ENCODE peak calls at places on chromosomes 3 and 15, in seven cellular contexts. I is IMR-90, Y is mesenchymal stem cell, L is neuronal stem cell, A is H9, K is H1, P is trophoblast cell. S is an unnamed sample.

GRCh38 chr3:160739079-160739478 is 17.0 kb upstream of the PPM1L start:
- DNase-seq in I (no peak), Y (no peak), L (no peak), A (no peak), K (no peak), P (no peak), S (no peak)

GRCh38 chr15:50181983-50182232 is at the start of gene SLC27A2:
- DNase-seq in I (peak; percentile 4), Y (no peak), L (peak; percentile 33), A (peak; percentile 80), K (no peak), P (no peak), S (peak; percentile 56)

GRCh38 chr15:34161329-34161953 is 48.5 kb downstream of the KATNBL1 start:
- DNase-seq in I (peak; percentile 11), Y (no peak), L (no peak), A (peak; percentile 36), K (no peak), P (peak; percentile 53), S (peak; percentile 10)

GRCh38 chr15:67066041-67067021 is 929 bp downstream of the SMAD3 start:
- DNase-seq in I (peak; percentile 28), Y (no peak), L (peak; percentile 58), A (no peak), K (no peak), P (no peak), S (peak; percentile 55)

GRCh38 chr15:86040360-86041095 is 39.1 kb upstream of the AGBL1 start:
- DNase-seq in I (no peak), Y (no peak), L (no peak), A (peak; percentile 66), K (peak; percentile 54), P (no peak), S (peak; percentile 15)

GRCh38 chr3:150956376-150956775 is 16.2 kb downstream of the CLRN1 start:
- DNase-seq in I (peak; percentile 42), Y (peak; percentile 31), L (no peak), A (no peak), K (no peak), P (peak; percentile 46), S (peak; percentile 61)

GRCh38 chr3:197186887-197187588 is 111.4 kb downstream of the DLG1 start:
- DNase-seq in I (peak; percentile 66), Y (peak; percentile 71), L (peak; percentile 53), A (no peak), K (no peak), P (peak; percentile 42), S (peak; percentile 73)

GRCh38 chr3:30915782-30916181 is 21.3 kb upstream of the GADL1 start:
- DNase-seq in I (no peak), Y (peak; percentile 17), L (no peak), A (no peak), K (no peak), P (no peak), S (no peak)

GRCh38 chr15:79990997-79991334 is 20.0 kb upstream of the BCL2A1 start:
- DNase-seq in I (no peak), Y (no peak), L (no peak), A (no peak), K (no peak), P (no peak), S (no peak)

GRCh38 chr3:104696470-104696869 is 670.2 kb upstream of the ALCAM start:
- DNase-seq in I (no peak), Y (no peak), L (no peak), A (peak; percentile 66), K (no peak), P (no peak), S (no peak)

GRCh38 chr15:80019168-80019745 is 40.2 kb upstream of the ZFAND6 start:
- DNase-seq in I (no peak), Y (no peak), L (no peak), A (no peak), K (no peak), P (no peak), S (no peak)

GRCh38 chr15:78638658-78639314 is 2.2 kb downstream of the CHRNB4 start:
- DNase-seq in I (peak; percentile 19), Y (peak; percentile 60), L (peak; percentile 77), A (peak; percentile 82), K (peak; percentile 92), P (peak; percentile 35), S (peak; percentile 84)

GRCh38 chr3:55591893-55592292 is 104.8 kb upstream of the WNT5A start:
- DNase-seq in I (peak; percentile 38), Y (no peak), L (no peak), A (no peak), K (no peak), P (no peak), S (no peak)

GRCh38 chr3:59978979-59979378 is 929.2 kb upstream of the CFAP20DC start:
- DNase-seq in I (no peak), Y (no peak), L (no peak), A (no peak), K (no peak), P (no peak), S (no peak)

GRCh38 chr15:76199106-76200082 is 111.9 kb downstream of the ETFA start:
- DNase-seq in I (peak; percentile 79), Y (peak; percentile 66), L (no peak), A (no peak), K (no peak), P (no peak), S (no peak)

GRCh38 chr15:83913034-83913632 is 259.2 kb downstream of the ADAMTSL3 start:
- DNase-seq in I (no peak), Y (no peak), L (no peak), A (no peak), K (no peak), P (no peak), S (no peak)

GRCh38 chr15:67512140-67512539 is 8.8 kb upstream of the C15orf61 start:
- DNase-seq in I (no peak), Y (no peak), L (no peak), A (no peak), K (no peak), P (no peak), S (no peak)

GRCh38 chr3:111715911-111716523 is 120.9 kb upstream of the ZBED2 start:
- DNase-seq in I (peak; percentile 45), Y (peak; percentile 46), L (no peak), A (no peak), K (peak; percentile 59), P (peak; percentile 30), S (peak; percentile 42)

GRCh38 chr3:118884748-118885206 is 149.9 kb downstream of the IGSF11 start:
- DNase-seq in I (peak; percentile 33), Y (peak; percentile 42), L (peak; percentile 42), A (peak; percentile 57), K (peak; percentile 79), P (peak; percentile 53), S (peak; percentile 48)

GRCh38 chr3:42666577-42666998 is 13.1 kb downstream of the ZBTB47 start:
- DNase-seq in I (no peak), Y (no peak), L (no peak), A (no peak), K (no peak), P (no peak), S (no peak)

GRCh38 chr15:39360417-39360816 is 220.5 kb upstream of the THBS1 start:
- DNase-seq in I (no peak), Y (no peak), L (no peak), A (no peak), K (no peak), P (no peak), S (no peak)
- H3K23ac ChIP-seq in I (no peak overlapping the region), Y (no peak overlapping the region), L (no peak overlapping the region), A (no peak overlapping the region), K (no peak overlapping the region), P (no peak overlapping the region), S (no peak overlapping the region)

GRCh38 chr15:99762288-99762687 is 29.1 kb upstream of the LYSMD4 start:
- DNase-seq in I (no peak), Y (no peak), L (no peak), A (no peak), K (no peak), P (no peak), S (no peak)

GRCh38 chr15:99764521-99764920 is 31.3 kb upstream of the LYSMD4 start:
- DNase-seq in I (no peak), Y (no peak), L (no peak), A (no peak), K (no peak), P (no peak), S (no peak)

GRCh38 chr15:99763827-99764226 is 30.6 kb upstream of the LYSMD4 start:
- DNase-seq in I (no peak), Y (no peak), L (no peak), A (no peak), K (no peak), P (no peak), S (no peak)
- H2BK5ac ChIP-seq in I (no peak overlapping the region), Y (no peak overlapping the region), L (no peak overlapping the region), A (no peak overlapping the region), K (no peak overlapping the region), P (no peak overlapping the region), S (no peak overlapping the region)

DNA sequence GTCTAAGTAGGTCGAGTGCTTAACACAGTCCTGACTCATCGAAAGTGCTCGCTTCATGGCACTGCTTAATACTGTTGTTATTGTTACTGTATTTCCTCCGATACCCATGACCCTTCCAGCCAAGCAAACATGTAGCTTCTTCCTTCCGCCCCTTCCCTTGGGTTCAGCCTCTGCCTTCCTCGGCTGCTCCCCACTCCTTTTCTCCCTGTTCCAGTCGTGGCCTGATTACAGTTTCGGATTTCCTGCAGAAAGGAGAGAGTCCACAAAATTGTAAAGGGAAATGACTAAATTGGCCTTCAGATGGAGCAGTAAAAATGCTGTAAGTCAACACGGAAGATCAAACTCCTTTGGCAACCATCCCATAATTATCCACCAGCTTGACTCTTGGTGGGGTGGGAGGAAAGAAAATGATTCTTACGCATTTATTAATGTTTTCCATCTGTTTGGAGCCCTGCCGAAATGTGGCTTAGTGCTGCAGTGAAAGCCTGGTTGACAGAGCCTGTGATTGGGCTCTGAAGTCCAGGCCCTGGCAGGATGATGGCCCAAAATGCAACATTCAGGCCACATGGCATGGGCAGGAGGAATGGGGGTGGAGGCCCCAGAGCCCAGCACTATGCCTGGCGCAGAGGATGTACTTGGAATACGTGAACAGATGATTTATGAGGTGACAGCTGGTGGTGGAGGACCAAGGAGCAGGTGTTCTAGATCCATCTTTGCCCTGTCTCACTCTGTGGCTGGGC is 37.6 kb downstream of the FAM3D start:
- DNase-seq in I (peak; percentile 97), Y (no peak), L (no peak), A (no peak), K (no peak), P (no peak), S (no peak)
- H3K23ac ChIP-seq in I (peak overlapping the region; percentile 75), Y (no peak overlapping the region), L (no peak overlapping the region), A (no peak overlapping the region), K (no peak overlapping the region), P (no peak overlapping the region), S (no peak overlapping the region)

DNA sequence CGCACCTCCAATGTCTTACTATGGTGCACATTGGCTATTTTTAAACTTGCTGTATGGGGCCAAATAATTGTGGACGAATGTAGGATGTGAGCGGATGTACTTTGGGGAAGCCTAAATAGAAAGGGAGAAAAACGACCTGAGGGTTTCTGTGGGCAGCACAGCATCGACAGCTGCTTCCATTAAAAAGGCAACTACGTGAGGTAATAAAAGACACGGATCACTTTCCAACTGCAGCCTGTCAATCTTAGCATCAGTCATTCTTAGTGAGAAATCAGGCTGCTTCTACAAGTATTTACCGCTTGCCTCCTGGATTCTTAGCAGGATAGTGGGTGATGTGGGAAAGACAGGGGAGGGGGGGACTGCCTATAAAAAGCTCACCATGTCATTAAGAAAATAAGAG is 186.7 kb upstream of the SLC2A2 start:
- DNase-seq in I (no peak), Y (no peak), L (no peak), A (no peak), K (no peak), P (no peak), S (no peak)
- H2BK5ac ChIP-seq in I (no peak overlapping the region), Y (no peak overlapping the region), L (no peak overlapping the region), A (no peak overlapping the region), K (no peak overlapping the region), P (no peak overlapping the region), S (no peak overlapping the region)